ENCODE peak calls at places on chromosomes 2 and 18, in four cellular contexts. S is kidney, P is HCT116, O is AG10803. X is an unnamed sample.

GRCh38 chr2:44801676-44802408 is 139.7 kb upstream of the SIX3 start:
- DNase-seq in S (no peak), P (no peak), O (no peak), X (no peak)

GRCh38 chr2:36653967-36654694 is 42.4 kb upstream of the VIT start:
- DNase-seq in S (no peak), P (no peak), O (no peak), X (no peak)

GRCh38 chr2:162890690-162891311 is 52.2 kb upstream of the KCNH7 start:
- DNase-seq in S (no peak), P (peak; percentile 49), O (peak; percentile 56), X (peak; percentile 14)

GRCh38 chr18:79532690-79533058 is 136.9 kb downstream of the NFATC1 start:
- DNase-seq in S (peak; percentile 26), P (no peak), O (no peak), X (no peak)

GRCh38 chr2:113173563-113174368 is at the start of gene PSD4:
- DNase-seq in S (peak; percentile 88), P (no peak), O (no peak), X (no peak)

GRCh38 chr18:58609536-58609993 is 19.3 kb downstream of the ALPK2 start:
- DNase-seq in S (no peak), P (no peak), O (no peak), X (no peak)

GRCh38 chr18:32450026-32450681 is 20.5 kb downstream of the GAREM1 start:
- DNase-seq in S (no peak), P (no peak), O (no peak), X (no peak)

GRCh38 chr2:219957815-219958214 is 330.4 kb downstream of the SLC4A3 start:
- DNase-seq in S (no peak), P (no peak), O (peak; percentile 13), X (no peak)

GRCh38 chr2:160454070-160454797 is 39.4 kb downstream of the RBMS1 start:
- DNase-seq in S (no peak), P (no peak), O (no peak), X (no peak)

GRCh38 chr2:224658776-224659175 is 57.4 kb downstream of the CCDC195 start:
- DNase-seq in S (no peak), P (no peak), O (peak; percentile 95), X (no peak)

GRCh38 chr2:219916261-219916660 is 288.8 kb downstream of the SLC4A3 start:
- DNase-seq in S (no peak), P (no peak), O (no peak), X (no peak)

GRCh38 chr2:3054066-3054465 is 323.6 kb downstream of the EIPR1 start:
- DNase-seq in S (no peak), P (no peak), O (no peak), X (no peak)

GRCh38 chr2:165087933-165088901 is 115.6 kb downstream of the SCN3A start:
- DNase-seq in S (no peak), P (no peak), O (no peak), X (no peak)

GRCh38 chr2:67880291-67880761 is 182.5 kb downstream of the C1D start:
- DNase-seq in S (peak; percentile 89), P (no peak), O (no peak), X (no peak)

GRCh38 chr2:77144772-77145171 is 377.4 kb downstream of the LRRTM4 start:
- DNase-seq in S (no peak), P (no peak), O (no peak), X (no peak)

GRCh38 chr2:194867328-194867727 is 789.7 kb upstream of the SLC39A10 start:
- DNase-seq in S (no peak), P (no peak), O (no peak), X (no peak)

GRCh38 chr2:6184532-6185302 is 492.5 kb downstream of the SOX11 start:
- DNase-seq in S (no peak), P (no peak), O (peak; percentile 21), X (no peak)

GRCh38 chr2:2187196-2187595 is 143.9 kb downstream of the MYT1L start:
- DNase-seq in S (no peak), P (no peak), O (no peak), X (no peak)

GRCh38 chr2:130828461-130828860 is 8.3 kb upstream of the ARHGEF4 start:
- DNase-seq in S (peak; percentile 43), P (no peak), O (no peak), X (no peak)

GRCh38 chr18:48091869-48092497 is 161.5 kb upstream of the SMAD2 start:
- DNase-seq in S (peak; percentile 30), P (no peak), O (no peak), X (no peak)

GRCh38 chr2:204544961-204545860 is at the start of gene PARD3B:
- DNase-seq in S (peak; percentile 84), P (peak; percentile 18), O (peak; percentile 64), X (peak; percentile 25)

GRCh38 chr2:144516981-144517824 is 2.7 kb downstream of the ZEB2 start:
- DNase-seq in S (peak; percentile 71), P (no peak), O (peak; percentile 96), X (no peak)

GRCh38 chr2:43132523-43133301 is 93.7 kb downstream of the ZFP36L2 start:
- DNase-seq in S (peak; percentile 77), P (no peak), O (no peak), X (no peak)

GRCh38 chr2:4269885-4270284 is 566.5 kb downstream of the DCDC2C start:
- DNase-seq in S (no peak), P (no peak), O (no peak), X (no peak)

GRCh38 chr2:191895195-191895594 is 48.3 kb upstream of the CAVIN2 start:
- DNase-seq in S (no peak), P (no peak), O (no peak), X (no peak)

GRCh38 chr2:25041307-25041927 is 459 bp upstream of the EFR3B start:
- DNase-seq in S (peak; percentile 88), P (peak; percentile 50), O (peak; percentile 34), X (peak; percentile 53)

GRCh38 chr2:238895901-238896600 is 48.2 kb downstream of the TWIST2 start:
- DNase-seq in S (peak; percentile 91), P (no peak), O (peak; percentile 97), X (no peak)
- TF ChIP-seq CTCF in S (no peak), P (no peak), O (no peak), X (no peak)

DNA sequence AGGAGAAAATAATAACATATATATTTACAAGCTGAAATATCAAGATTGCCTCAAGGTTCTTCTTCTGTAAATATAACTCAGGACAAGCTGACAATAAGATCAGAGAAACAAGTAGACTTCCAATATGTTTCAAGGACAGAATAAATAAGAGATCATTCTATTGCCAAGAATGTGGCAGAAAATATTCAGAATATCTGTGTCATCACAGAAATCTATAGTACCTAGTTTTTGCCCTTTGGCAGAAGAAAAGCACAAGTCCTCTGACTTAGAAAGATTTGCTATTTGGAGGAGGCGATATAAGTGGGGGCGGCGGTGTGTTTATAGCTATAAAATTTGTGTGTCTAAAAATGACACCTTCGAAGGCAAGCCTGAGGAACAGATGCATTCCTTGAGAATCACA is 34.3 kb downstream of the ARHGAP15 start:
- DNase-seq in S (no peak), P (no peak), O (no peak), X (no peak)
- H3K4me3 ChIP-seq in S (no peak overlapping the region), P (no peak overlapping the region), O (no peak overlapping the region), X (no peak overlapping the region)

GRCh38 chr18:64099244-64099643 is 49.6 kb downstream of the LINC00305 start:
- DNase-seq in S (no peak), P (no peak), O (no peak), X (no peak)

GRCh38 chr18:64100136-64100922 is 48.6 kb downstream of the LINC00305 start:
- DNase-seq in S (no peak), P (no peak), O (no peak), X (no peak)

DNA sequence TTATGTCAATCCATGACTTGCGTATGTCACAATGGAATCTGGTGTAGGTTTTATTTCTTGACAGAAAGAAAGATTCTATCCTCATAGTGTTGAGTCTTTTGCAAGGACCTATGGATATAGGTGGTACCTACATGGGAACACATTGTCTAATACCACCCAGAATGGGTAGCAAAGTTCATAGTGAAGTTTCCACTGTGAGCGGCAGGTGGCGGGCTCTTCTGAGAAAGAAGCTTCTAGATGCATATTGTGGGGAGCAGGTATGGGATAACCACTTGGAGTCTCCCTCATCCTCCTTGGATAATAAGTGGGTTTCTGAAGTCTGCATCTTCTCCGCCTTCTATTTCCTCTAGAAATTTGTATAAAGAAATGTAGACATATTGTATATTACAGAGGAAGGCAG is 44.9 kb downstream of the LINC00305 start:
- DNase-seq in S (no peak), P (no peak), O (no peak), X (no peak)
- TF ChIP-seq CTCF in S (no peak), P (no peak), O (peak; percentile 13), X (peak; percentile 58)

GRCh38 chr2:181462032-181462431 is 4.8 kb downstream of the ITGA4 start:
- DNase-seq in S (no peak), P (no peak), O (no peak), X (no peak)

GRCh38 chr2:181458881-181459280 is 1.7 kb downstream of the ITGA4 start:
- DNase-seq in S (no peak), P (no peak), O (no peak), X (no peak)

GRCh38 chr2:181459646-181460045 is 2.5 kb downstream of the ITGA4 start:
- DNase-seq in S (no peak), P (no peak), O (peak; percentile 70), X (no peak)

GRCh38 chr2:181463573-181463972 is 6.4 kb downstream of the ITGA4 start:
- DNase-seq in S (no peak), P (no peak), O (no peak), X (no peak)

DNA sequence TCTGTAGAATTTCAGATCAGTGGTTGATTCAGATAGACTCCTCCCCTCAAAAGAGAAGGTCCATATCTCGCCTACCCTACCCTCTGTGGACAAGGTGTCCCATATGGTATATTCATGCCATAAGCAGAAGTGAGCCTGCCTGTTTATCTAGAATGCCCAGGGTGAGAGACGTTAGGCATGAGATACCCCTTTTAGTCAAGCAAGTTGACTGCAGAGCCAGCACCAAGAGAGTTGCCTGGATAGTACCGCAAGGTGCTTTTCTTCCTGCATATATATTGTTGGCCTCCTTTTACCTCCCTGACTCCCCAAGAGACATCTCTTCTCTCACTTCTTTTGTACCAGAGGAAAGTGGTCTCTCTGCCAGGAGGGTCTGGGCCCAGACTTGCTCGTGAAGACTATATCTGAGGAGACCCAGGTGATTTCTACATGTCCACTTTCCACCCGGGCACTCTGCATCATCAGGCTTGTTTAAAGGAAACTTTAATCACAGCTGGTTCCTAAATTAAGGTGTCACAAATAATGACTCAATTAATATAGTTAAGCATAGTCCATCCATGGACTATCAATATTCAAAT is 4.0 kb downstream of the ITGA4 start:
- DNase-seq in S (peak; percentile 28), P (no peak), O (no peak), X (no peak)
- H3K4me3 ChIP-seq in S (no peak overlapping the region), P (no peak overlapping the region), O (no peak overlapping the region), X (no peak overlapping the region)

GRCh38 chr2:65382776-65383357 is 49.5 kb downstream of the SPRED2 start:
- DNase-seq in S (peak; percentile 95), P (peak; percentile 96), O (peak; percentile 89), X (no peak)
- TF ChIP-seq CTCF in S (peak; percentile 10), P (peak; percentile 33), O (no peak), X (peak; percentile 26)

GRCh38 chr2:15662026-15662425 is 70.4 kb downstream of the DDX1 start:
- DNase-seq in S (no peak), P (no peak), O (no peak), X (no peak)
- H3K4me3 ChIP-seq in S (no peak overlapping the region), P (no peak overlapping the region), O (no peak overlapping the region), X (no peak overlapping the region)